ENCODE peak calls at places on chromosomes 3 and 15, in five cellular contexts. One of them, this sample, is unnamed.
A peak's percentile ranks its signal among the peaks of the same experiment; 100 is the strongest.

GRCh38 chr15:97082835-97083234 is 752.3 kb downstream of the NR2F2 start:
- DNase-seq in IMR-90: no peak
- DNase-seq in mesenchymal stem cell: no peak
- DNase-seq in trophoblast cell: no peak
- DNase-seq in H1: no peak
- DNase-seq in this sample: peak; percentile 8

GRCh38 chr3:189721873-189722665 is 90.9 kb downstream of the TP63 start:
- DNase-seq in IMR-90: peak; percentile 18
- DNase-seq in mesenchymal stem cell: no peak
- DNase-seq in trophoblast cell: peak; percentile 51
- DNase-seq in H1: no peak
- DNase-seq in this sample: no peak

GRCh38 chr15:74422723-74423442 is 10.9 kb downstream of the SEMA7A start:
- DNase-seq in IMR-90: peak; percentile 52
- DNase-seq in mesenchymal stem cell: peak; percentile 38
- DNase-seq in trophoblast cell: peak; percentile 99
- DNase-seq in H1: peak; percentile 70
- DNase-seq in this sample: no peak

GRCh38 chr3:71726106-71726505 is 904 bp upstream of the EIF4E3 start:
- DNase-seq in IMR-90: no peak
- DNase-seq in mesenchymal stem cell: no peak
- DNase-seq in trophoblast cell: peak; percentile 2
- DNase-seq in H1: no peak
- DNase-seq in this sample: no peak

GRCh38 chr3:126033765-126034164 is 50.2 kb downstream of the SLC41A3 start:
- DNase-seq in IMR-90: no peak
- DNase-seq in mesenchymal stem cell: no peak
- DNase-seq in trophoblast cell: no peak
- DNase-seq in H1: no peak
- DNase-seq in this sample: no peak

GRCh38 chr3:64351713-64352595 is 126.7 kb upstream of the PRICKLE2 start:
- DNase-seq in IMR-90: peak; percentile 54
- DNase-seq in mesenchymal stem cell: peak; percentile 46
- DNase-seq in trophoblast cell: peak; percentile 21
- DNase-seq in H1: no peak
- DNase-seq in this sample: no peak

GRCh38 chr3:46849686-46850467 is 13.4 kb downstream of the MYL3 start:
- DNase-seq in IMR-90: no peak
- DNase-seq in mesenchymal stem cell: no peak
- DNase-seq in trophoblast cell: no peak
- DNase-seq in H1: no peak
- DNase-seq in this sample: no peak

GRCh38 chr15:88267720-88268119 is 11.2 kb upstream of the NTRK3 start:
- DNase-seq in IMR-90: no peak
- DNase-seq in mesenchymal stem cell: no peak
- DNase-seq in trophoblast cell: no peak
- DNase-seq in H1: no peak
- DNase-seq in this sample: no peak

GRCh38 chr3:168794427-168794826 is 698.7 kb upstream of the GOLIM4 start:
- DNase-seq in IMR-90: no peak
- DNase-seq in mesenchymal stem cell: no peak
- DNase-seq in trophoblast cell: no peak
- DNase-seq in H1: no peak
- DNase-seq in this sample: no peak

GRCh38 chr3:135513106-135514063 is 452.1 kb upstream of the PPP2R3A start:
- DNase-seq in IMR-90: peak; percentile 76
- DNase-seq in mesenchymal stem cell: peak; percentile 71
- DNase-seq in trophoblast cell: no peak
- DNase-seq in H1: peak; percentile 5
- DNase-seq in this sample: no peak

GRCh38 chr3:71226565-71227281 is 356.8 kb downstream of the FOXP1 start:
- DNase-seq in IMR-90: peak; percentile 82
- DNase-seq in mesenchymal stem cell: no peak
- DNase-seq in trophoblast cell: no peak
- DNase-seq in H1: no peak
- DNase-seq in this sample: no peak

GRCh38 chr15:47961401-47962090 is 159.2 kb upstream of the SLC24A5 start:
- DNase-seq in IMR-90: no peak
- DNase-seq in mesenchymal stem cell: no peak
- DNase-seq in trophoblast cell: no peak
- DNase-seq in H1: no peak
- DNase-seq in this sample: no peak

GRCh38 chr3:52172262-52172757 is 18.1 kb upstream of the POC1A start:
- DNase-seq in IMR-90: no peak
- DNase-seq in mesenchymal stem cell: no peak
- DNase-seq in trophoblast cell: no peak
- DNase-seq in H1: no peak
- DNase-seq in this sample: no peak

GRCh38 chr3:69866988-69867720 is 127.9 kb downstream of the MITF start:
- DNase-seq in IMR-90: peak; percentile 63
- DNase-seq in mesenchymal stem cell: peak; percentile 37
- DNase-seq in trophoblast cell: no peak
- DNase-seq in H1: no peak
- DNase-seq in this sample: no peak

GRCh38 chr3:123818921-123819429 is 65.2 kb downstream of the MYLK start:
- DNase-seq in IMR-90: peak; percentile 88
- DNase-seq in mesenchymal stem cell: peak; percentile 87
- DNase-seq in trophoblast cell: no peak
- DNase-seq in H1: no peak
- DNase-seq in this sample: no peak

GRCh38 chr3:43455233-43455632 is 166.6 kb downstream of the ANO10 start:
- DNase-seq in IMR-90: peak; percentile 76
- DNase-seq in mesenchymal stem cell: peak; percentile 65
- DNase-seq in trophoblast cell: peak; percentile 65
- DNase-seq in H1: no peak
- DNase-seq in this sample: no peak

GRCh38 chr15:29674661-29675533 is 147.4 kb downstream of the TJP1 start:
- DNase-seq in IMR-90: peak; percentile 23
- DNase-seq in mesenchymal stem cell: peak; percentile 54
- DNase-seq in trophoblast cell: peak; percentile 7
- DNase-seq in H1: peak; percentile 73
- DNase-seq in this sample: peak; percentile 76

GRCh38 chr15:92120082-92120481 is 266.6 kb downstream of the SLCO3A1 start:
- DNase-seq in IMR-90: no peak
- DNase-seq in mesenchymal stem cell: no peak
- DNase-seq in trophoblast cell: no peak
- DNase-seq in H1: no peak
- DNase-seq in this sample: no peak

GRCh38 chr15:95567686-95568085 is 762.8 kb upstream of the NR2F2 start:
- DNase-seq in IMR-90: peak; percentile 9
- DNase-seq in mesenchymal stem cell: no peak
- DNase-seq in trophoblast cell: no peak
- DNase-seq in H1: no peak
- DNase-seq in this sample: no peak

GRCh38 chr15:25688166-25688565 is 175.0 kb downstream of the ATP10A start:
- DNase-seq in IMR-90: no peak
- DNase-seq in mesenchymal stem cell: no peak
- DNase-seq in trophoblast cell: no peak
- DNase-seq in H1: no peak
- DNase-seq in this sample: no peak

GRCh38 chr3:177673105-177673804 is 476.0 kb upstream of the TBL1XR1 start:
- DNase-seq in IMR-90: peak; percentile 97
- DNase-seq in mesenchymal stem cell: peak; percentile 90
- DNase-seq in trophoblast cell: no peak
- DNase-seq in H1: no peak
- DNase-seq in this sample: no peak

GRCh38 chr3:115227461-115227860 is 80.4 kb upstream of the ZBTB20 start:
- DNase-seq in IMR-90: no peak
- DNase-seq in mesenchymal stem cell: no peak
- DNase-seq in trophoblast cell: no peak
- DNase-seq in H1: no peak
- DNase-seq in this sample: no peak

GRCh38 chr3:36792342-36792741 is 28.0 kb upstream of the DCLK3 start:
- DNase-seq in IMR-90: peak; percentile 24
- DNase-seq in mesenchymal stem cell: peak; percentile 38
- DNase-seq in trophoblast cell: no peak
- DNase-seq in H1: peak; percentile 29
- DNase-seq in this sample: peak; percentile 46

GRCh38 chr15:77856718-77857346 is 220.7 kb downstream of the TBC1D2B start:
- DNase-seq in IMR-90: no peak
- DNase-seq in mesenchymal stem cell: no peak
- DNase-seq in trophoblast cell: no peak
- DNase-seq in H1: no peak
- DNase-seq in this sample: no peak

GRCh38 chr3:49724586-49724985 is 835 bp upstream of the GMPPB start:
- DNase-seq in IMR-90: peak; percentile 12
- DNase-seq in mesenchymal stem cell: no peak
- DNase-seq in trophoblast cell: no peak
- DNase-seq in H1: no peak
- DNase-seq in this sample: no peak

GRCh38 chr15:42591238-42591936 is 16.0 kb downstream of the STARD9 start:
- DNase-seq in IMR-90: peak; percentile 54
- DNase-seq in mesenchymal stem cell: peak; percentile 43
- DNase-seq in trophoblast cell: no peak
- DNase-seq in H1: no peak
- DNase-seq in this sample: no peak

GRCh38 chr3:106699093-106699492 is 678.1 kb upstream of the CCDC54 start:
- DNase-seq in IMR-90: no peak
- DNase-seq in mesenchymal stem cell: no peak
- DNase-seq in trophoblast cell: no peak
- DNase-seq in H1: no peak
- DNase-seq in this sample: peak; percentile 8

GRCh38 chr3:49536875-49537533 is 17.3 kb upstream of the BSN start:
- DNase-seq in IMR-90: no peak
- DNase-seq in mesenchymal stem cell: peak; percentile 7
- DNase-seq in trophoblast cell: peak; percentile 83
- DNase-seq in H1: no peak
- DNase-seq in this sample: no peak

GRCh38 chr3:96813820-96814580 is 394 bp upstream of the EPHA6 start:
- DNase-seq in IMR-90: peak; percentile 7
- DNase-seq in mesenchymal stem cell: peak; percentile 54
- DNase-seq in trophoblast cell: peak; percentile 6
- DNase-seq in H1: no peak
- DNase-seq in this sample: peak; percentile 57

GRCh38 chr3:179286331-179286730 is 35.4 kb upstream of the KCNMB3 start:
- DNase-seq in IMR-90: no peak
- DNase-seq in mesenchymal stem cell: no peak
- DNase-seq in trophoblast cell: no peak
- DNase-seq in H1: no peak
- DNase-seq in this sample: no peak

GRCh38 chr15:40806672-40807027 is 239 bp upstream of the ZFYVE19 start:
- DNase-seq in IMR-90: no peak
- DNase-seq in mesenchymal stem cell: no peak
- DNase-seq in trophoblast cell: no peak
- DNase-seq in H1: no peak
- DNase-seq in this sample: no peak

GRCh38 chr15:40807888-40808194 is 568 bp upstream of the DNAJC17 start:
- DNase-seq in IMR-90: peak; percentile 40
- DNase-seq in mesenchymal stem cell: no peak
- DNase-seq in trophoblast cell: no peak
- DNase-seq in H1: no peak
- DNase-seq in this sample: no peak

GRCh38 chr15:40803688-40804087 is 3.2 kb upstream of the ZFYVE19 start:
- DNase-seq in IMR-90: no peak
- DNase-seq in mesenchymal stem cell: no peak
- DNase-seq in trophoblast cell: no peak
- DNase-seq in H1: no peak
- DNase-seq in this sample: no peak

GRCh38 chr15:40809051-40809450 is 1.8 kb upstream of the DNAJC17 start:
- DNase-seq in IMR-90: no peak
- DNase-seq in mesenchymal stem cell: no peak
- DNase-seq in trophoblast cell: no peak
- DNase-seq in H1: no peak
- DNase-seq in this sample: no peak

GRCh38 chr15:40807028-40807887 is at the start of the genes DNAJC17 and ZFYVE19:
- DNase-seq in IMR-90: peak; percentile 97
- DNase-seq in mesenchymal stem cell: peak; percentile 99
- DNase-seq in trophoblast cell: peak; percentile 99
- DNase-seq in H1: peak; percentile 94
- DNase-seq in this sample: peak; percentile 95
- H3K14ac ChIP-seq in IMR-90: peak within 1 kb of the TSS; percentile 97
- H3K14ac ChIP-seq in mesenchymal stem cell: no peak within 1 kb of the TSS
- H3K14ac ChIP-seq in trophoblast cell: peak within 1 kb of the TSS; percentile 96
- H3K14ac ChIP-seq in H1: no peak within 1 kb of the TSS
- H3K14ac ChIP-seq in this sample: peak within 1 kb of the TSS; percentile 42

GRCh38 chr15:89665449-89666146 is 10.3 kb upstream of the KIF7 start:
- DNase-seq in IMR-90: peak; percentile 59
- DNase-seq in mesenchymal stem cell: peak; percentile 75
- DNase-seq in trophoblast cell: peak; percentile 46
- DNase-seq in H1: no peak
- DNase-seq in this sample: peak; percentile 56
- H3K4me3 ChIP-seq in IMR-90: peak overlapping the region; percentile 15
- H3K4me3 ChIP-seq in mesenchymal stem cell: peak overlapping the region; percentile 55
- H3K4me3 ChIP-seq in trophoblast cell: peak overlapping the region; percentile 57
- H3K4me3 ChIP-seq in H1: peak overlapping the region; percentile 51
- H3K4me3 ChIP-seq in this sample: peak overlapping the region; percentile 46

DNA sequence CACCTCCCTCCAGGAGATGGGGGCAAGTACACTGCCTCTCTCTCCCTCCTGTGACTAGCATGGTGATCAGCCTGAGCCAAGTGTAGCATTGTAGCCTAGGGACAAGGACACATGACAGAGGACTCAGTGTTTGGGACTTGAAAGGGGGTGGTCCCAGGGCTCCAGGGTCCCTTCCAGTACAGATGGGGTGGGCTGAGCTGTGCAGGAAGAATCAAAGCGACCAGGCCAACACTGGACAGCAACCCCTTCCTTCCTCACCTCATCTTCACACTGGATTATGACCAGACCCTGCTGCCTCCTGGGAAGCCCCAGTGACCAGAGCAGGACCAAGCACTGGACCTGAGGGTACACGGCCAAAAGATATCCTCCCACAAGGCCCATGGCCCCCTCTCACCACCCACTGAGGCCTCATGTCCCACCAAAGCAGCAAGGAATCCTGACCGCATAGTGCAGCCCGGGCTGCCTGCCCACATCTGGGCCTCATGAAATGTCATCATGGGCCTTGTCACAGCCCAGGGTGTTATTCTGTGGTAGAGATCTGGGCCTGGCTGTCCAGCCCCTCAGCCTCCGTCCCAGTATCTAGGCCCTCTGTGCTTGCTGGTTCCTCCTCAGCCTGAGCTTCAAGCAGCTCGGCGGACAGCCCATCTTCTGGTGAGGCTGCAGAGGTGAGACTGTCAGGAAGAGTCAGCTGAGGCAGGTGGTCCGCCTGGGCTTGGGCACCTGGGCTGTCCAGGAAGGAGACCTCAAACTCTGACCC is 9.5 kb downstream of the GORASP1 start:
- DNase-seq in IMR-90: no peak
- DNase-seq in mesenchymal stem cell: no peak
- DNase-seq in trophoblast cell: no peak
- DNase-seq in H1: no peak
- DNase-seq in this sample: no peak
- H3K27ac ChIP-seq in IMR-90: no peak overlapping the region
- H3K27ac ChIP-seq in mesenchymal stem cell: no peak overlapping the region
- H3K27ac ChIP-seq in trophoblast cell: no peak overlapping the region
- H3K27ac ChIP-seq in H1: no peak overlapping the region
- H3K27ac ChIP-seq in this sample: no peak overlapping the region

DNA sequence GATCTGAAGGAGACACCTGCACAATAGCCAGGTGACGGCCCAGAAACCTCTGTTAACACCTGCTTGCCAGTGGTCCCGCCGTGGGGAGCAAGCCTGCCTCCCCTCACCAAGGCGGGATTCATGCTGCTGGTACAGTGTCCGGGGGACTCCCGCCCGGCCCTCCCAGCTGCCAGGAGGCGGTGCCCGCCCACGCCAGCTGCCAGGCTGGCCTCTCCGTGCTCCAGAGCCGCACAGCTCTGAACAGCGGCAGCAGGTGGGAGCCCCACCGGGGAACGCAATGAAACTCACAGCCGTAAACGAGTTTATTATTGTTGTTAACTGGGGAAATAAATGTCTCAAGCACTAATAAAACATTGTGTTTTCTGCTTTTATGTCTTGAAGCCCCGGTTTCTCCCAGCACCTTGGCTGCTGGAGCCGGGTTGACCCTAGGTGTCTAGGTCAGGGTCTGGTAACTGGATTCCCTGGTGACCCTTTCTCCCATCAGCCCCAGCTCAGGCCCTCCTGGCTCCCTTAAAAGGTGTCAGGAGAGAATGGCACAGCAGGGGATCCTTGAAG is 317.7 kb upstream of the TLE3 start:
- DNase-seq in IMR-90: no peak
- DNase-seq in mesenchymal stem cell: no peak
- DNase-seq in trophoblast cell: no peak
- DNase-seq in H1: no peak
- DNase-seq in this sample: no peak
- H3K14ac ChIP-seq in IMR-90: no peak overlapping the region
- H3K14ac ChIP-seq in mesenchymal stem cell: no peak overlapping the region
- H3K14ac ChIP-seq in trophoblast cell: no peak overlapping the region
- H3K14ac ChIP-seq in H1: no peak overlapping the region
- H3K14ac ChIP-seq in this sample: no peak overlapping the region

This sample was measured in neuronal stem cell.